ENCODE peak calls at places on chromosomes 7 and 10, in nine cellular contexts. G, R, D, X, F, M, V, B and H are unnamed samples.

GRCh38 chr10:121096617-121097431 is 245.7 kb downstream of the WDR11 start:
- ATAC-seq in R (no peak), V (no peak), M (no peak), B (peak; percentile 97), F (peak; percentile 93), G (no peak), D (peak; percentile 96), X (peak; percentile 97), H (no peak)

GRCh38 chr7:119606297-119606696 is 666.7 kb upstream of the KCND2 start:
- ATAC-seq in M (no peak), R (no peak), F (no peak), V (no peak), B (no peak), D (no peak), X (no peak), G (no peak), H (no peak)

GRCh38 chr10:100043344-100043743 is 33.6 kb upstream of the DNMBP start:
- ATAC-seq in R (no peak), G (peak; percentile 61), B (no peak), X (no peak), F (no peak), V (peak; percentile 47), M (peak; percentile 94), D (no peak), H (peak; percentile 81)

GRCh38 chr7:132944774-132945173 is 137.1 kb downstream of the CHCHD3 start:
- ATAC-seq in X (no peak), D (no peak), R (no peak), F (no peak), G (no peak), B (no peak), M (no peak), V (no peak), H (no peak)

GRCh38 chr7:66050990-66051424 is 24.6 kb upstream of the ASL start:
- ATAC-seq in G (no peak), M (no peak), F (peak; percentile 71), D (peak; percentile 85), V (peak; percentile 53), B (peak; percentile 74), X (peak; percentile 57), R (no peak), H (no peak)

GRCh38 chr7:95436407-95436806 is 1.6 kb upstream of the PON2 start:
- ATAC-seq in M (no peak), R (no peak), D (no peak), G (no peak), B (no peak), F (no peak), V (no peak), X (no peak), H (no peak)

GRCh38 chr10:126398383-126398743 is 10.1 kb upstream of the ADAM12 start:
- ATAC-seq in G (no peak), R (no peak), V (no peak), D (no peak), F (no peak), M (no peak), X (no peak), B (no peak), H (peak; percentile 22)

GRCh38 chr7:143901360-143901709 is 641 bp downstream of the TCAF1 start:
- ATAC-seq in X (peak; percentile 28), R (no peak), B (peak; percentile 64), D (peak; percentile 61), G (peak; percentile 32), V (peak; percentile 45), F (peak; percentile 39), M (no peak), H (no peak)

GRCh38 chr10:6027929-6028328 is 34.2 kb downstream of the IL2RA start:
- ATAC-seq in G (no peak), X (no peak), D (no peak), R (no peak), M (no peak), B (no peak), F (no peak), V (no peak), H (no peak)

GRCh38 chr10:80501913-80502521 is 35.7 kb upstream of the SH2D4B start:
- ATAC-seq in B (no peak), G (no peak), R (no peak), F (no peak), V (no peak), X (no peak), M (no peak), D (no peak), H (no peak)

GRCh38 chr10:63438506-63439498 is 27.0 kb downstream of the JMJD1C start:
- ATAC-seq in F (no peak), R (no peak), V (no peak), B (no peak), D (peak; percentile 30), G (peak; percentile 47), X (no peak), M (no peak), H (no peak)

GRCh38 chr10:92756233-92757065 is 66.7 kb downstream of the HHEX start:
- ATAC-seq in R (no peak), B (peak; percentile 47), X (peak; percentile 45), D (peak; percentile 36), G (no peak), M (peak; percentile 19), F (peak; percentile 44), V (no peak), H (no peak)

GRCh38 chr10:88066876-88067275 is 203.5 kb downstream of the PTEN start:
- ATAC-seq in F (peak; percentile 44), M (no peak), B (peak; percentile 48), V (no peak), G (no peak), X (peak; percentile 52), R (no peak), D (peak; percentile 44), H (no peak)

GRCh38 chr7:112400141-112400540 is 50.1 kb upstream of the IFRD1 start:
- ATAC-seq in D (no peak), G (no peak), B (no peak), X (no peak), V (no peak), R (no peak), M (no peak), F (no peak), H (no peak)

GRCh38 chr10:93991596-93992284 is 2.0 kb upstream of the PLCE1 start:
- ATAC-seq in R (no peak), X (peak; percentile 82), D (peak; percentile 81), V (peak; percentile 77), G (peak; percentile 62), M (no peak), B (peak; percentile 84), F (peak; percentile 91), H (no peak)

GRCh38 chr7:84801396-84801795 is 385.5 kb downstream of the SEMA3D start:
- ATAC-seq in M (no peak), B (no peak), V (no peak), D (no peak), R (no peak), X (no peak), F (no peak), G (no peak), H (no peak)

GRCh38 chr10:77921395-77921794 is 5.2 kb downstream of the DLG5 start:
- ATAC-seq in R (no peak), X (no peak), B (no peak), G (no peak), V (no peak), M (no peak), D (no peak), F (no peak), H (no peak)

GRCh38 chr7:24463474-24463873 is 109.8 kb upstream of the PALS2 start:
- ATAC-seq in M (no peak), V (peak; percentile 59), B (no peak), X (no peak), F (no peak), D (no peak), G (peak; percentile 32), R (no peak), H (no peak)

GRCh38 chr10:95963202-95963991 is 55.6 kb downstream of the CC2D2B start:
- ATAC-seq in G (no peak), X (no peak), M (peak; percentile 70), D (no peak), F (no peak), R (peak; percentile 72), V (no peak), B (no peak), H (peak; percentile 40)

GRCh38 chr7:40019558-40019957 is 69.5 kb downstream of the CDK13 start:
- ATAC-seq in M (no peak), V (no peak), B (no peak), F (no peak), D (no peak), G (no peak), X (no peak), R (no peak), H (no peak)

GRCh38 chr10:61342817-61343572 is 110.2 kb downstream of the TMEM26 start:
- ATAC-seq in X (no peak), G (no peak), R (peak; percentile 27), F (no peak), M (peak; percentile 44), D (no peak), V (no peak), B (no peak), H (no peak)